ENCODE peak calls at places on chromosomes 13 and 19, in four cellular contexts. B is OCI-LY7; R is CD8-positive, alpha-beta T cell; F is body of pancreas. O is an unnamed sample.

GRCh38 chr13:87661471-87661870 is 9.7 kb upstream of the SLITRK5 start:
- DNase-seq in B (no peak), R (no peak), F (no peak), O (no peak)

GRCh38 chr13:38421590-38422560 is 72.2 kb downstream of the UFM1 start:
- DNase-seq in B (no peak), R (no peak), F (no peak), O (no peak)

GRCh38 chr13:47087841-47088240 is 191.0 kb upstream of the HTR2A start:
- DNase-seq in B (no peak), R (no peak), F (no peak), O (no peak)

GRCh38 chr13:98751397-98752110 is 918 bp downstream of the SLC15A1 start:
- DNase-seq in B (no peak), R (no peak), F (peak), O (no peak)

GRCh38 chr13:94825507-94825906 is 113.2 kb upstream of the SOX21 start:
- DNase-seq in B (no peak), R (no peak), F (peak), O (peak)

GRCh38 chr13:59865398-59865797 is 298.3 kb downstream of the DIAPH3 start:
- DNase-seq in B (no peak), R (no peak), F (no peak), O (no peak)

GRCh38 chr19:56942749-56943148 is 102.2 kb upstream of the PEG3 start:
- DNase-seq in B (peak), R (no peak), F (peak), O (no peak)

GRCh38 chr13:95535243-95535642 is 17.3 kb upstream of the CLDN10 start:
- DNase-seq in B (no peak), R (no peak), F (no peak), O (no peak)

GRCh38 chr13:59834801-59835200 is 328.9 kb downstream of the DIAPH3 start:
- DNase-seq in B (no peak), R (no peak), F (no peak), O (no peak)

GRCh38 chr19:51461723-51462161 is 3.5 kb upstream of the SIGLEC8 start:
- DNase-seq in B (no peak), R (no peak), F (no peak), O (no peak)

GRCh38 chr13:43132911-43133310 is 109.5 kb downstream of the DNAJC15 start:
- DNase-seq in B (peak), R (no peak), F (no peak), O (no peak)

GRCh38 chr13:37277435-37278144 is 172.1 kb upstream of the CSNK1A1L start:
- DNase-seq in B (no peak), R (no peak), F (no peak), O (no peak)

GRCh38 chr19:55196803-55197202 is 12.5 kb downstream of the PTPRH start:
- DNase-seq in B (peak), R (no peak), F (no peak), O (no peak)

GRCh38 chr19:53865918-53866696 is 1.6 kb upstream of the MYADM start:
- DNase-seq in B (no peak), R (peak), F (peak), O (no peak)

GRCh38 chr13:65985632-65986031 is 1244.5 kb downstream of the PCDH9 start:
- DNase-seq in B (no peak), R (no peak), F (no peak), O (no peak)

GRCh38 chr19:15671891-15672579 is 852 bp upstream of the CYP4F12 start:
- DNase-seq in B (no peak), R (no peak), F (no peak), O (no peak)

GRCh38 chr19:56727731-56728130 is 56.2 kb upstream of the ZNF835 start:
- DNase-seq in B (no peak), R (no peak), F (no peak), O (no peak)

GRCh38 chr13:98014766-98015165 is 61.3 kb downstream of the IPO5 start:
- DNase-seq in B (no peak), R (no peak), F (no peak), O (no peak)

GRCh38 chr19:35995655-35995993 is 636 bp downstream of the SDHAF1 start:
- DNase-seq in B (peak), R (no peak), F (peak), O (no peak)

GRCh38 chr13:102089177-102089576 is 312.7 kb downstream of the FGF14 start:
- DNase-seq in B (peak), R (no peak), F (no peak), O (no peak)

GRCh38 chr19:7104783-7105447 is 35.4 kb downstream of the ZNF557 start:
- DNase-seq in B (peak), R (no peak), F (no peak), O (no peak)

GRCh38 chr19:50449236-50449899 is 16.7 kb downstream of the MYBPC2 start:
- DNase-seq in B (no peak), R (no peak), F (no peak), O (no peak)

GRCh38 chr19:18894254-18895037 is 1.5 kb downstream of the CERS1 start:
- DNase-seq in B (no peak), R (no peak), F (no peak), O (peak)

GRCh38 chr13:113860051-113860471 is 3.8 kb downstream of the GAS6 start:
- DNase-seq in B (no peak), R (no peak), F (peak), O (no peak)

GRCh38 chr13:80109313-80109712 is 231.6 kb downstream of the SPRY2 start:
- DNase-seq in B (no peak), R (no peak), F (no peak), O (no peak)

GRCh38 chr13:80132741-80133601 is 208.0 kb downstream of the SPRY2 start:
- DNase-seq in B (no peak), R (no peak), F (peak), O (peak)

GRCh38 chr13:93775027-93775426 is 548.4 kb downstream of the GPC6 start:
- DNase-seq in B (no peak), R (no peak), F (no peak), O (no peak)

GRCh38 chr19:14476663-14477401 is 1.7 kb upstream of the PTGER1 start:
- DNase-seq in B (peak), R (peak), F (no peak), O (no peak)
- H3K27ac ChIP-seq in B (no peak), R (no peak), F (no peak), O (no peak)

GRCh38 chr19:12944064-12944674 is 1.5 kb upstream of the RAD23A start:
- DNase-seq in B (no peak), R (no peak), F (no peak), O (no peak)
- H3K27ac ChIP-seq in B (peak), R (peak), F (peak), O (no peak)

GRCh38 chr19:41222240-41222639 is 3.2 kb downstream of the AXL start:
- DNase-seq in B (no peak), R (no peak), F (no peak), O (no peak)

GRCh38 chr19:41225238-41226052 is 6.4 kb downstream of the AXL start:
- DNase-seq in B (no peak), R (peak), F (peak), O (no peak)

GRCh38 chr19:41224632-41225031 is 5.6 kb downstream of the AXL start:
- DNase-seq in B (no peak), R (no peak), F (no peak), O (no peak)

GRCh38 chr19:41221514-41222205 is 2.6 kb downstream of the AXL start:
- DNase-seq in B (no peak), R (no peak), F (no peak), O (no peak)

GRCh38 chr19:41223431-41224234 is 4.6 kb downstream of the AXL start:
- DNase-seq in B (no peak), R (no peak), F (no peak), O (no peak)
- H3K27ac ChIP-seq in B (no peak), R (no peak), F (no peak), O (no peak)

GRCh38 chr13:111567637-111568036 is 247.2 kb downstream of the TEX29 start:
- DNase-seq in B (no peak), R (no peak), F (no peak), O (no peak)
- H3K27ac ChIP-seq in B (no peak), R (no peak), F (no peak), O (no peak)

DNA sequence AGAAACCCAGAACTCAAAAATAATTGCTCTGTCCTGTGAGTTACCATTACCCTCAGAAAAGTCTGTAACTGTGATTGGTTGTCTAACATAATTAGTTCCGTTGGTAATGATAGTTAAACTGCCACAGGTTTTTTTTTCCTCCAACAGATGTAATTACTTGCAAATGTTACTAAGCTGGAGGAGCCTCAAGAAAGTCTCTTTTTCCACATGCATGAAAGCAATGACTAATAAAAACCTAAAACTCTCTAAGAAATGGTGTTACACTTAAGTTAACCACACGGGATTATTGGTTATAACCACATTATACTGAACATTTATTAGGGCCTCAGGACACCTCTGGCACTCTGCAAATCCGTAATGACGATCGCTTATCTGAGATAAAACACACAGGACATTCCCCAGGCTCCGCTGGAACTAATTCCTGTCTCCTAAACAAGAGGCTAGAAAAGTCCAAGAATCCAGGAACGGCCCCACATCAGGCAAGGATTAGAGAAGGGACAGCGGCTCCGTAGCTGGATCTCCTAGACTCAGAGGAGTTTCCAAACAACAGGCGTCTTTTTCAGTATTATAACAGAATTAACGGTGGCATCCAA is 753 bp downstream of the ZNF235 start:
- DNase-seq in B (peak), R (no peak), F (no peak), O (no peak)
- H3K27ac ChIP-seq in B (no peak), R (no peak), F (peak), O (no peak)

DNA sequence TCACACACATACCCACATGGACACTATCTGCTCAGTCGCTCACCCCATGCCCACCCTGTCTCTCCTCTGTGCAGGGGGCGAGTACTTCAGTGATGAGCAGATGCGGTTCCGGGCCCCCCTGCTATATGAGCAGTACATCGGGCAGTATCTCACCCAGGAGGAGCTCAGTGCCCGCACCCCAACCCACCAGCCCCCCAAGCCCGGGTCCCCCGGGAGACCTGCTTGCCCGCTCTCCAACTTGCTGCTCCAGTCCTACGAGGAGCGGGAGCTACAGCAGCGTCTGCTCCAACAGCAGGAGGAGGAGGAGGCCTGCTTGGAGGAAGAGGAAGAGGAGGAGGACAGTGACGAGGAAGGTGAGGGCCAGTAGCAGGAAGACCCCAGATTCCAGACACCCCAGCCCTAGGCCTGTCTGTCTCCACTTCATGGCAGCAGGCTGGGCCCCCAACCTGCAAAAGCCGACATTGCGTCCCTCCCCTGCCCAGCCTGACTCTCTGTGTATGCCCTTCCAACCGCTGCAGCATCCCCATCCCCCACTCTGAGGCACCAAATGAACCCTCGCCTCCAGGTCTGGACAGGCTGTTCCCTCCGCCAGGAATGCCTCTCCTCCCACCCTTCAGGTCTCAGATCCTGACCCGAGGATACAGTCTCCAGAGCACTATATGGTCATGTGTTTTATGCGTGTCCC is 9.7 kb downstream of the CCDC97 start:
- DNase-seq in B (no peak), R (no peak), F (no peak), O (no peak)
- H3K27ac ChIP-seq in B (no peak), R (no peak), F (no peak), O (no peak)

DNA sequence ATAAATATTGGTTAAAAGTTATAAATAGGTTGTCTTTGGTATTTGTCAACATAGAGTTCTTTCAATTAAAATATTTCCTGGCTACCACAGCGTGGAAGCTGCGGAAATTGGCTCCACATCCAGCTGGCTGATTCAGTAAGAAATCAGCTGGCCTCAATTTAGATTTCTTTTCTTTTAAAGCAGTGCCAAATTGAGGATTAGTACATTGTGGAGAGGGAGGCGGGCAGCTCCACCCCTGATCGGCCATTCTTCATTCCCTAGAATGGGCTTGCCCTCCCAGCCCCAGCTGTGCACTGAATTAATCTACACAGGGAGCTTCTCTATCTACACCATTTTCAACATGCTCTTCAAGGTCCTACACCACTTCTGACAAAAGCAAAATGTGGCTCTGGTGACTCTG is 624.8 kb downstream of the DACH1 start:
- DNase-seq in B (no peak), R (no peak), F (no peak), O (no peak)
- H3K27ac ChIP-seq in B (no peak), R (no peak), F (no peak), O (no peak)